ENCODE peak calls at places on chromosomes 4 and X, in five cellular contexts. D is OCI-LY7, X is tibial artery, M is heart right ventricle, W is IMR-90. J is an unnamed sample.

GRCh38 chr4:16694491-16695276 is 203.8 kb downstream of the LDB2 start:
- DNase-seq in D (no peak), X (no peak), M (no peak), W (peak; percentile 52), J (no peak)

GRCh38 chr4:120865985-120866384 is 56.5 kb downstream of the PRDM5 start:
- DNase-seq in D (peak; percentile 73), X (no peak), M (no peak), W (peak; percentile 31), J (no peak)

GRCh38 chr4:77433102-77433733 is 172.4 kb upstream of the CXCL13 start:
- DNase-seq in D (peak; percentile 48), X (no peak), M (peak; percentile 23), W (peak; percentile 2), J (peak; percentile 59)

GRCh38 chr4:159017323-159018036 is 85.4 kb upstream of the RAPGEF2 start:
- DNase-seq in D (peak; percentile 4), X (no peak), M (no peak), W (no peak), J (no peak)

GRCh38 chr4:40710484-40711269 is 39.1 kb upstream of the NSUN7 start:
- DNase-seq in D (no peak), X (no peak), M (no peak), W (peak; percentile 37), J (no peak)

GRCh38 chrX:9913041-9913440 is 54.1 kb upstream of the CLDN34 start:
- DNase-seq in D (no peak), X (no peak), M (no peak), W (peak; percentile 43), J (peak; percentile 60)

GRCh38 chrX:123732679-123733363 is at the start of gene THOC2:
- DNase-seq in D (peak; percentile 83), X (peak; percentile 88), M (peak; percentile 90), W (peak; percentile 82), J (peak; percentile 74)

GRCh38 chrX:7640392-7640791 is 202.6 kb upstream of the VCX start:
- DNase-seq in D (no peak), X (no peak), M (no peak), W (no peak), J (no peak)

GRCh38 chr4:104475652-104476051 is 19.0 kb downstream of the CXXC4 start:
- DNase-seq in D (no peak), X (no peak), M (no peak), W (no peak), J (no peak)

GRCh38 chr4:128285085-128286023 is 2.3 kb downstream of the PGRMC2 start:
- DNase-seq in D (no peak), X (no peak), M (no peak), W (no peak), J (no peak)

GRCh38 chr4:103934178-103934789 is 214.5 kb upstream of the TACR3 start:
- DNase-seq in D (peak; percentile 60), X (no peak), M (peak; percentile 14), W (peak; percentile 28), J (peak; percentile 9)

GRCh38 chr4:176273741-176274140 is 4.7 kb upstream of the ASB5 start:
- DNase-seq in D (no peak), X (no peak), M (no peak), W (no peak), J (no peak)

GRCh38 chr4:108166441-108167315 is 2.1 kb downstream of the LEF1 start:
- DNase-seq in D (peak; percentile 79), X (no peak), M (no peak), W (no peak), J (no peak)

GRCh38 chr4:41530741-41531140 is 7.2 kb upstream of the LIMCH1 start:
- DNase-seq in D (no peak), X (no peak), M (no peak), W (no peak), J (no peak)

GRCh38 chr4:15031993-15032660 is 29.8 kb downstream of the CPEB2 start:
- DNase-seq in D (no peak), X (no peak), M (no peak), W (peak; percentile 55), J (no peak)

GRCh38 chrX:102745513-102746133 is 25.1 kb downstream of the GPRASP3 start:
- DNase-seq in D (no peak), X (no peak), M (no peak), W (no peak), J (no peak)

GRCh38 chr4:155657985-155658384 is 8.7 kb upstream of the GUCY1A1 start:
- DNase-seq in D (no peak), X (no peak), M (no peak), W (no peak), J (no peak)

GRCh38 chrX:74180716-74181115 is 123.3 kb upstream of the ZCCHC13 start:
- DNase-seq in D (no peak), X (no peak), M (no peak), W (no peak), J (no peak)

GRCh38 chr4:101818362-101818761 is 27.8 kb downstream of the BANK1 start:
- DNase-seq in D (no peak), X (no peak), M (no peak), W (peak; percentile 6), J (no peak)

GRCh38 chrX:140141444-140142029 is 176.2 kb upstream of the CXorf66 start:
- DNase-seq in D (peak; percentile 18), X (no peak), M (no peak), W (peak; percentile 31), J (peak; percentile 21)

GRCh38 chrX:2692221-2693122 is 1.4 kb downstream of the CD99 start:
- DNase-seq in D (peak; percentile 38), X (no peak), M (peak; percentile 50), W (peak; percentile 58), J (no peak)

GRCh38 chr4:48360285-48360965 is 19.1 kb downstream of the SLAIN2 start:
- DNase-seq in D (no peak), X (no peak), M (no peak), W (peak; percentile 86), J (peak; percentile 76)

GRCh38 chrX:9682456-9682855 is 83.2 kb downstream of the GPR143 start:
- DNase-seq in D (no peak), X (no peak), M (no peak), W (peak; percentile 61), J (no peak)

GRCh38 chr4:132866616-132867015 is 282.5 kb upstream of the PCDH10 start:
- DNase-seq in D (no peak), X (no peak), M (no peak), W (no peak), J (no peak)

GRCh38 chr4:139085141-139085540 is 69.6 kb downstream of the NOCT start:
- DNase-seq in D (peak; percentile 26), X (no peak), M (no peak), W (peak; percentile 36), J (no peak)

GRCh38 chr4:73187325-73187724 is 71.3 kb downstream of the ANKRD17 start:
- DNase-seq in D (peak; percentile 33), X (no peak), M (no peak), W (peak; percentile 53), J (no peak)

GRCh38 chr4:84341559-84341958 is 157.5 kb downstream of the NKX6-1 start:
- DNase-seq in D (no peak), X (no peak), M (no peak), W (no peak), J (no peak)

GRCh38 chrX:108165349-108166111 is 74.0 kb downstream of the ATG4A start:
- DNase-seq in D (no peak), X (no peak), M (no peak), W (peak; percentile 51), J (peak; percentile 2)

GRCh38 chr4:120829113-120829831 is 93.3 kb downstream of the PRDM5 start:
- DNase-seq in D (no peak), X (no peak), M (no peak), W (peak; percentile 70), J (no peak)

GRCh38 chr4:8377103-8378075 is 63.1 kb downstream of the ACOX3 start:
- DNase-seq in D (no peak), X (no peak), M (no peak), W (no peak), J (no peak)

DNA sequence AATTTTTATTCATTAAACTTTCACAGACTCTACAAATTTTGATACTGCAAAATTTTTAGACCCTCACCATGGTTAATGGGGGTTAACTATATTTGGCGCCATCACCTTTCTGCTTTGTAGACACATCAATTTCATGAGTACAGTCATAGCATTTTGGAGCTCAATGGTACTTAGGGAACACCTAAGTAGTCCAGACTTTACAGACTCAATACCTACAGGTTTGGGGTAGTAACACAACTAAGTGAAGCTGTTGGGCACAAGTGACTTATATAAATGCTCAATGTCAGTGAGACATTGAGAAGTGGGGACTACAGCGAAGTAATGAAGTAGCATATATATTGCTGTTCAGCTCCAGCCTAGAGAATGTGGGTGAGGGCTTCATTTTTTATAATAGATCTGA is 7.5 kb downstream of the GPRIN3 start:
- DNase-seq in D (no peak), X (no peak), M (no peak), W (no peak), J (no peak)
- H3K27ac ChIP-seq in D (peak overlapping the region; percentile 88), X (no peak overlapping the region), M (no peak overlapping the region), W (no peak overlapping the region), J (no peak overlapping the region)

DNA sequence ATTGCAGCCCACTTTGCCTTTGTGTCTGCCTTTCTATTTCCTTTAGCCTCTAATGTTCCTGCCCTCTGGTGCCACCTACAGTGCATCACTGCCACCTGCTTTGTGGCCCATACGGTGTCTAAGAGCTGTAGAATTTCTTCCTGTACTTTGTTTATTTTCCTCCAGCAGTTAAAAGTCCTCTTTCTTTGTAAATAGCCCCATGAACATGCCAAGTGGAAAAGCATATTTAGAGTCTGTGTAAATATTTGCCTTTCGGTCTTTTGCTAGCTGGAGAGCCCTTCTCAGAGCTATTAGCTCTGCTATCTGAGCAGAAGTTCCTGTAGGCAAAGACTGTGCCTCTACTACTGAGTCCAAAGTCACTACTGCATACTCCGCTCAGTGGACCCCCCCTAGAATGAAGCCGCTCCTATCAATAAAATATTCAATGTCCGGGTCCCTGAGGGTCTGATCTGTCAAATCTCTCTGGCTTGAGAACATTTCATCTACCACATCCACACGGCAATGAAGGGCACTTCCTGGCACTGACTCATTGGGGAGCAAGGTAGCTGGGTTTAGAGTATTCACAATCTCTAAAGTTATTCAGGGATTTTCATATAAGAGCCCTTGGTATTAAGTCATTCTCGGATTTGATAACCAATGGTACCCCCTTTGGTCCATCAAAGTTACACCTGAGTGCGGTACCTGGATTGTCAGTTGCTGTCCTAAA is 36.3 kb downstream of the SULT1E1 start:
- DNase-seq in D (peak; percentile 18), X (no peak), M (no peak), W (peak; percentile 6), J (peak; percentile 28)
- TF ChIP-seq CTCF in D (peak; percentile 71), X (peak; percentile 20), M (no peak), W (peak; percentile 24), J (peak; percentile 46)

GRCh38 chr4:99574530-99575314 is at the start of gene MTTP:
- DNase-seq in D (peak; percentile 5), X (no peak), M (no peak), W (no peak), J (no peak)
- H3K27ac ChIP-seq in D (no peak within 1 kb of the TSS), X (peak within 1 kb of the TSS; percentile 73), M (no peak within 1 kb of the TSS), W (no peak within 1 kb of the TSS), J (no peak within 1 kb of the TSS)

DNA sequence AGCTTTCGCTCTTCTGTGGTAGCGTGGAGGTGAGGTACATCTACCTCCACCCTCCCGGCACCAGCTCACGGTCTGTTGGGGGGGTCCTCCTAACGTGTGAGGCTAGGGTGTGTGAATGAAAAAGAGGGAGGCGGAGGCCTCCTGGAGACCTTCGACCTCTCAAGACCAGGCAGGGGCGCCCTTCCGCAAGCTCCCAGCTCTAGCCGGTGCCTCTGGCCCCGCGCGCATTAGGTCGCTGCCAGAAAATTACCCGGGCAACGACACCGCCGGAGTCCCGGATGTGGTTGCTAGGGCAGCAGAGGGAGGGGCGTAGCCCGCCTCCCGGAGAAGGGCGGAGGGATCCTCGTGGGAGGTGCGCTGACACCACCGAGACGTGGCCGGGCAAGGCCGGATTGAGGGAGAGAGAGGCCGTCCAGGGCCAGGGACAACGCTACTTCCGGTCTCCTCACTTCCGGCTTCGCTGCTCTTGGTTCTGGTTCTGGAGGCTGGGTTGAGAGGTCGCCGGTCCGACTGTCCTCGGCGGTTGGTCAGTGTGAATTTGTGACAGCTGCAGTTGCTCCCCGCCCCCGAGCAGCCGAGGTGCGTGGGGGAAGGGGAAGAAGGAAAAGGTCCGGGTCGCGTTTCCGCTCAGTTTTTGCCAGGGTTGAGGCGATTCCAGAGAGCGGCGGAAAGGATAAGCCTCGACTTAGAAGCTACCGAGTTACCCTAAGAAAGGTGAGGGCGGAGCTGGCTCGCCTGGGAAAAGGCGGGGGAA is at the start of the genes ARFIP1 and TIGD4:
- DNase-seq in D (peak; percentile 96), X (peak; percentile 97), M (peak; percentile 97), W (peak; percentile 96), J (peak; percentile 98)
- TF ChIP-seq CTCF in D (peak; percentile 73), X (no peak), M (no peak), W (peak; percentile 12), J (peak; percentile 42)

J was measured in RWPE1.